ENCODE peak calls at places on chromosomes 1 and 21, in four cellular contexts. W, D, C and M are unnamed samples.

GRCh38 chr1:36653850-36654249 is 171.1 kb upstream of the CSF3R start:
- DNase-seq in W (peak), D (no peak), C (no peak), M (no peak)

GRCh38 chr1:83102630-83103071 is 896.3 kb downstream of the TTLL7 start:
- DNase-seq in W (peak), D (no peak), C (no peak), M (no peak)

GRCh38 chr1:32349211-32349708 is 13.0 kb downstream of the FAM229A start:
- DNase-seq in W (peak), D (no peak), C (no peak), M (no peak)

GRCh38 chr21:45224189-45224938 is 63.3 kb downstream of the POFUT2 start:
- DNase-seq in W (peak), D (peak), C (no peak), M (no peak)

GRCh38 chr1:176444286-176444685 is 18.7 kb upstream of the PAPPA2 start:
- DNase-seq in W (no peak), D (no peak), C (no peak), M (no peak)

GRCh38 chr1:12166834-12167492 is at the start of gene TNFRSF1B:
- DNase-seq in W (peak), D (peak), C (peak), M (no peak)

GRCh38 chr1:221083902-221084301 is 204.7 kb downstream of the HLX start:
- DNase-seq in W (no peak), D (no peak), C (no peak), M (no peak)

GRCh38 chr1:219958875-219959417 is 30.6 kb upstream of the SLC30A10 start:
- DNase-seq in W (no peak), D (no peak), C (no peak), M (no peak)

GRCh38 chr1:198880818-198881597 is 242.2 kb downstream of the PTPRC start:
- DNase-seq in W (peak), D (no peak), C (no peak), M (no peak)

GRCh38 chr1:89994805-89995594 is at the start of gene ZNF326:
- DNase-seq in W (peak), D (peak), C (peak), M (peak)
- TF ChIP-seq CTCF in W (no peak), D (no peak), C (no peak), M (no peak)

GRCh38 chr1:115373305-115373704 is 35.3 kb upstream of the NGF start:
- DNase-seq in W (peak), D (no peak), C (no peak), M (no peak)
- TF ChIP-seq RCOR1 in W (peak), D (no peak), C (no peak), M (no peak)

GRCh38 chr1:58618303-58618702 is 41.3 kb upstream of the TACSTD2 start:
- DNase-seq in W (peak), D (no peak), C (no peak), M (no peak)
- H2AFZ ChIP-seq in W (peak), D (no peak), C (peak), M (no peak)

GRCh38 chr1:74465193-74465681 is 47.2 kb downstream of the LRRC53 start:
- DNase-seq in W (no peak), D (no peak), C (no peak), M (no peak)

GRCh38 chr1:74467786-74468377 is 44.5 kb downstream of the LRRC53 start:
- DNase-seq in W (peak), D (no peak), C (no peak), M (no peak)

GRCh38 chr1:74463301-74463988 is 49.0 kb downstream of the LRRC53 start:
- DNase-seq in W (peak), D (no peak), C (no peak), M (peak)

GRCh38 chr1:74468982-74469603 is 43.3 kb downstream of the LRRC53 start:
- DNase-seq in W (peak), D (peak), C (peak), M (no peak)

DNA sequence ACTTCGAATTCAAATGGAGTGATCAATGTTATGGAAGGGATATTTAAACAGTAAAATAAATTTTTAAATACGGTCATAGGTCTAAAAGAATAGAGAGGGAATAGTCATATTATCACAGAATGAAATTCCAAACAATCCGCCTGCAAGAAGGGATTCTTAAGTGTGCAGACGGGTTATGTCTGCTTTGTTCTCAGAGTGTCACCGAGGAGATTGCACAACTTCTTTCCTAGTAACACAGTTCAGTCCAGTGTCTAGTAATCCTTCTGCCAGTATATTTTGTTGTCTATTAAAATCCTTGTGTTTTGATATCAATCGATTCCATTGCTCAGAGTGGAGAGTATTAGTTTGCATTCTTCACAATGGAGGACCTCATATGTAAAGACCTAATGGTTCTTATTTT is 48.4 kb downstream of the LRRC53 start:
- DNase-seq in W (no peak), D (no peak), C (no peak), M (no peak)
- TF ChIP-seq CTCF in W (no peak), D (no peak), C (no peak), M (no peak)

DNA sequence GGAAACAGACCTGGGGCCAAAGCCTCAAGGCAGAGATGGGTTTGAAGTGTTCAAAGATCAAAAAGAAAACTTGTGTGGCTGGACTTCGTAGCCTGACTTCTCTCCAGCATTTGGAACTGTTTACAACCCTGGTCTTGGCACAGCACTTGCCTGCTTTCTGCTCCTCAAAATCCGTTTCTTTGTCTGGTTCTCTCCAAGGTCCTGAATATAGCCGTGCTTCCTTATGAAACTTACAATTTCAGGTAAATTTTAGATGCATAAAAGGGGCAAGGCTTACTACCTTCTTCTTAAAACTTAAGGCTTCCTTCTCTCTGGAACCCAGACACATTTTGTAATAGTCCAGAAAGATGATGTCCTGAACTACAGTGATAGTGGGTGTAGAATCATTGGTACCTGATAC is 26.3 kb upstream of the FAM78B start:
- DNase-seq in W (no peak), D (no peak), C (no peak), M (no peak)
- TF ChIP-seq RCOR1 in W (no peak), D (no peak), C (no peak), M (no peak)

GRCh38 chr1:39081266-39082139 is 55.4 kb downstream of the NDUFS5 start:
- DNase-seq in W (no peak), D (peak), C (peak), M (no peak)

GRCh38 chr1:39080269-39080826 is 54.2 kb downstream of the NDUFS5 start:
- DNase-seq in W (no peak), D (no peak), C (no peak), M (no peak)

GRCh38 chr1:39082811-39083576 is 56.8 kb downstream of the NDUFS5 start:
- DNase-seq in W (no peak), D (no peak), C (no peak), M (no peak)

GRCh38 chr1:39082140-39082799 is 56.1 kb downstream of the NDUFS5 start:
- DNase-seq in W (no peak), D (no peak), C (no peak), M (no peak)

DNA sequence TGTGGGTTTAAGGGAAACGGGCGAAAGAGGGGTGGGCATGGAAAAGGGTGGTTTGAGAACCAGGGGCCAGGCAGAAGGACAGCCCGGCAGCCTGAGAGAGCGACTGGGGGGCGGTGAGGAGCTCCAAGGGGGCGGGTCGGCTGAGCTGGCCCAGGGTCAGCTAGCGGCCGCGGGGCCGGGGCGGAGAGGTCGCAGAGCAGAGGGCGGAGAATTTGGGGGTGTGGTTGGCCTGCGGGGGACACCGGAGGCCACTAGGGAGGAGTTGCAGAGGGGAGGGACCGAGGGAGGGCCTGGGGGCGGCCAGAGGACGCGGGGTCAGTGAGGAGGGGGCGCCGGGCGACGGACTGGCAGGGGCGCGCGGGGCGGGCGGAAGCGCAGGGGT is 54.7 kb downstream of the NDUFS5 start:
- DNase-seq in W (no peak), D (peak), C (no peak), M (no peak)
- H2AFZ ChIP-seq in W (peak), D (peak), C (peak), M (no peak)